ENCODE peak calls at places on chromosome 2, in seven cellular contexts. X, N, I, H, U, R and F are unnamed samples. For H3K9me3, the result is how much of the 10 kb centered on the place peaks cover.

GRCh38 chr2:233416199-233416598 is 61.9 kb downstream of the DGKD start:
- DNase-seq in N (no peak), R (no peak), H (no peak), U (no peak), X (no peak), I (no peak), F (no peak)

GRCh38 chr2:71082402-71083252 is 14.2 kb downstream of the NAGK start:
- DNase-seq in N (no peak), X (no peak), I (no peak), R (no peak), U (no peak), H (no peak), F (no peak)

GRCh38 chr2:32777714-32778113 is 149.9 kb downstream of the TTC27 start:
- DNase-seq in U (no peak), X (no peak), N (no peak), R (no peak), H (no peak), I (no peak), F (no peak)

GRCh38 chr2:163343316-163343715 is 392.5 kb downstream of the FIGN start:
- DNase-seq in H (no peak), X (no peak), N (no peak), R (no peak), I (no peak), U (no peak), F (no peak)

GRCh38 chr2:228628682-228629081 is 447.2 kb upstream of the SPHKAP start:
- DNase-seq in U (no peak), I (no peak), H (no peak), N (no peak), X (no peak), R (no peak), F (no peak)

GRCh38 chr2:228407821-228408220 is 226.3 kb upstream of the SPHKAP start:
- DNase-seq in U (no peak), H (no peak), X (no peak), I (no peak), N (no peak), R (no peak), F (no peak)

GRCh38 chr2:148666555-148666954 is 22.0 kb downstream of the EPC2 start:
- DNase-seq in H (no peak), R (no peak), N (no peak), I (no peak), U (no peak), X (no peak), F (no peak)

GRCh38 chr2:43724728-43725526 is 48.7 kb upstream of the C1GALT1C1L start:
- DNase-seq in H (no peak), N (no peak), R (no peak), I (no peak), U (no peak), X (no peak), F (no peak)

GRCh38 chr2:19140463-19141208 is 217.8 kb downstream of the OSR1 start:
- DNase-seq in U (no peak), H (peak), I (no peak), N (peak), R (no peak), X (peak), F (no peak)

GRCh38 chr2:228669751-228670150 is 488.3 kb upstream of the SPHKAP start:
- DNase-seq in I (no peak), X (no peak), N (no peak), H (no peak), R (no peak), U (no peak), F (no peak)

GRCh38 chr2:149428783-149429182 is 98.4 kb downstream of the LYPD6 start:
- DNase-seq in N (no peak), H (no peak), X (no peak), R (no peak), I (no peak), U (no peak), F (no peak)

GRCh38 chr2:99879481-99879880 is 262.9 kb downstream of the AFF3 start:
- DNase-seq in I (no peak), U (no peak), H (no peak), N (no peak), R (no peak), X (no peak), F (no peak)

GRCh38 chr2:204538179-204539009 is 6.9 kb upstream of the PARD3B start:
- DNase-seq in U (no peak), N (no peak), R (no peak), X (no peak), I (peak), H (peak), F (no peak)

GRCh38 chr2:240528406-240529040 is 29.3 kb downstream of the ANKMY1 start:
- DNase-seq in R (peak), X (no peak), N (peak), H (no peak), I (no peak), U (no peak), F (no peak)

GRCh38 chr2:240529344-240529999 is 28.3 kb downstream of the ANKMY1 start:
- DNase-seq in R (peak), N (peak), H (no peak), U (no peak), X (no peak), I (no peak), F (no peak)

GRCh38 chr2:240530181-240530580 is 27.6 kb downstream of the ANKMY1 start:
- DNase-seq in U (no peak), N (no peak), I (no peak), H (no peak), R (peak), X (no peak), F (no peak)

GRCh38 chr2:240531038-240531437 is 26.8 kb downstream of the ANKMY1 start:
- DNase-seq in R (no peak), H (no peak), U (no peak), N (no peak), I (no peak), X (no peak), F (no peak)

DNA sequence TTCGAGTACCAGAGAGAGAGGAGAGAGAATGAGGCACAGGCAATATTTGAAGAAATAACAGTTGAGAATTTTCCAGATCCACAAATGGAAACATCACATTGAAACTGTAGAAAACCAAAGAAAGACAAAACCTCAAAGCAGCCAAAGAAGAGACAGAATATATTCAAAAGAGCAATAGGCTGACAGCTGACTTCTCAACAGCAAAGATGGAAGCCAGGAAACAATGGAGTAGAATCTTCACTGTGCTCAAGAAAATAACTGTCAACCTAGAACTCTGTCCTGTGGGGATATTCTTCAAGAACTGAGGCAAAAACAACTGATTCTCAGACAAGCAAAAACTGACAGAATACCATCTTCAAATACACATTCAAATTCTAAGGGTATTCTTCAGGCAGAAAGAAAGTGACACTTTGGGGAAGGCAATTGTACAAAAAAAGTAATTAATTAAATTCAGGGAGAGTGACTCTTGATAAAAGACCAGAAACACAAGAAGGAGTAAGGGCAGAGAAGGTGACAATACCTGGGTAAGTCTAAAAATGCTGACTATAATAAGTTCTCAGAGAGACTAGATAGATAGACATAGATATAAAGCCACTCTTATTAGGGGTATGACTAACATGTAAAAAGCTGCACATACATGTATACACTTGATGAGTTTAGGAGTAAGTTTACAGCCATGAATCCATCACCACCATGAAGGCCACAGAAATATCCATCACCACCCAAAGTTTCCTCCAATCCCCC is 25.6 kb downstream of the ANKMY1 start:
- DNase-seq in I (no peak), U (no peak), H (no peak), N (no peak), R (no peak), X (no peak), F (no peak)
- H3K9me3 ChIP-seq in I (under half), U (under half), H (under half), N (under half), R (under half), X (under half), F (under half)

GRCh38 chr2:173432049-173432754 is 77.5 kb downstream of the CDCA7 start:
- DNase-seq in X (no peak), N (peak), H (no peak), I (no peak), U (no peak), R (no peak), F (no peak)

GRCh38 chr2:173431191-173431590 is 76.5 kb downstream of the CDCA7 start:
- DNase-seq in R (no peak), H (no peak), N (no peak), X (no peak), I (no peak), U (no peak), F (no peak)

GRCh38 chr2:173427887-173428683 is 73.4 kb downstream of the CDCA7 start:
- DNase-seq in H (no peak), U (peak), N (no peak), R (no peak), I (peak), X (peak), F (no peak)
- H3K9me3 ChIP-seq in H (under half), U (under half), N (under half), R (under half), I (under half), X (under half), F (under half)

GRCh38 chr2:16249269-16250055 is 309.1 kb downstream of the MYCN start:
- DNase-seq in R (no peak), I (no peak), X (no peak), U (no peak), H (no peak), N (no peak), F (no peak)
- H3K9me3 ChIP-seq in R (under half), I (under half), X (under half), U (under half), H (half or more), N (under half), F (under half)

GRCh38 chr2:166725907-166726306 is 162.4 kb upstream of the XIRP2 start:
- DNase-seq in I (no peak), N (no peak), H (no peak), R (no peak), X (no peak), U (no peak), F (no peak)

GRCh38 chr2:166727105-166727504 is 161.2 kb upstream of the XIRP2 start:
- DNase-seq in I (no peak), U (no peak), H (no peak), X (no peak), R (no peak), N (no peak), F (no peak)

DNA sequence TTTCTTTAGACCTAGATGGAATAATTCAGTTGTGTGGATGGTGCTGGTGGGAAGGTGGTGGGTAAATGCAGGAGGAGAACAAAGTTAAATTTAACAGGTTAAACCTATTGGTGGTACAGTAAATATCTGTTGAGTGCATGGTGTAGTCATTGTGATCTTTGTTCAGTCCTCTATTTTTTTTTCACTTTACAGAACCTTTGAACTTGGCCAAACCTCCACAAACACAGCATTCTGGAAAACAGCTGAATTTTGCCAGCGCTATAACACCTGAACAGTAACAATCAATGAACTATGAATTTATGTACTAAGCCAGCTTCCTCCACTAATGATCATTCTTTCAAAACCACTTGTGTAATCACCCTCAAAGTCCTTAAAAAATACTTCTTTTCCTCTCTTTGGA is 161.8 kb upstream of the XIRP2 start:
- DNase-seq in N (no peak), U (no peak), H (no peak), R (no peak), I (no peak), X (no peak), F (no peak)
- H3K9me3 ChIP-seq in N (under half), U (under half), H (under half), R (under half), I (under half), X (under half), F (under half)

DNA sequence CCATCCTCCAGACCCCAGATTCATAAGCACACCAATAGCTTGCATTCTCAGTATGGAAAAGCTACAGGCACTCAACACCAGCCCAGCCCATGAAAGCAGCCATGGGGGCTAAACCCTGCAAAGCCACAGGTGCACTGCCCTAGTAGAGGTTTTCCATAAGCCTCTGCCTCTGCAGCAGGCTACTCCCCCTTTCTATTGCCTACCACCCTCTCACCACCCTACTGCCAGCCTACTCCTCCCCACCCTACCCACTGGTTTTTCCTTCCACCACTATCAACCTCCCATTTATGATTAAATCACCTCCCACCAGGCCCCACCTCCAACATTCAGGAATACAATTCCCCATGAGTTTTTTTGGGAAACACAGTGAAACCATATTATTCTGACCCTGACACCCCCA is 96.4 kb upstream of the TEKT4 start:
- DNase-seq in N (no peak), U (no peak), X (no peak), I (no peak), R (no peak), H (no peak), F (no peak)
- H3K9me3 ChIP-seq in N (under half), U (under half), X (under half), I (under half), R (under half), H (under half), F (under half)

DNA sequence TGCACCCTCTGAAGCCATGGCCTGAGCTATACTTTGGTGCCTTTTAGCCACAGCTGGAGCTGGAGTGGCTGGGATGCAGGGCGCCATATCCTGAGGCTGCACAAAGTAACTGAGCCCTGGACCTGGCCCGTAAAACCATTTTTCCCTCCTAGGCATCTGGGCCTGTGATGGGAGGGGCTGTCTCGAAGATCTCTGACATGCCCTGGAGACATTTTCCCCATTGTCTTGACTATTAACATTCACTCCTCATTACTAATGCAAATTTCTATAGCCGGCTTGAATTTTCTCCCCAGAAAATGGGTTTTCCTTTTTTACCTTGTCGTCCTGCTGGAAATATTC is 15.4 kb downstream of the TAF1B start:
- DNase-seq in X (no peak), R (no peak), I (no peak), N (no peak), U (no peak), H (no peak), F (no peak)
- H3K9me3 ChIP-seq in X (under half), R (under half), I (under half), N (under half), U (under half), H (under half), F (under half)

GRCh38 chr2:82027901-82028570 is 1723.5 kb upstream of the LRRTM1 start:
- DNase-seq in N (no peak), I (no peak), H (no peak), R (no peak), X (peak), U (no peak), F (no peak)

DNA sequence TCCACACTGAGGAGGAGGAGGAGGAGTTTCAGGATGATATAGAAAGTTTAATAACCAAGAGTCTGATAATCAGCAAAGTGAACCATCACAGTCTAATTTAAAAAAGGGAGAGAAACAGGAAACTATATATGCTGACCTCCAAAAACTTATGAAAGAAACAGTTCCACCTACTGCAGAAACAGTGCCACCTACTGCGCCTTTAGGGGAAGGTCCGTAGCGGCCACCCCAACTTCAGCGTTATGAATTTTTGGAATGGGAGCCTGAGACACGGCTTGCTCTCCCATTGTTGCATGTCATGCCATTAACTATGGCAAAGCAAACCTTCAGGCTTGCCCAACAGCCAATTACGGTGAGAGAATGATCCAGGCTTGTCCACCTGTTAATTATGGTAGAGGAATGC is 1719.2 kb upstream of the LRRTM1 start:
- DNase-seq in R (no peak), X (no peak), N (no peak), U (no peak), I (no peak), H (no peak), F (no peak)
- H3K9me3 ChIP-seq in R (under half), X (under half), N (under half), U (under half), I (under half), H (under half), F (under half)